ENCODE peak calls at places on chromosomes 3 and 15, in five cellular contexts. Q is IMR-90, G is lower leg skin, L is KG1, P is HS-5. Z is an unnamed sample.

GRCh38 chr3:108124337-108125150 is 33.7 kb upstream of the CD47 start:
- DNase-seq in Q (no peak), G (no peak), L (peak; percentile 77), P (no peak), Z (no peak)

GRCh38 chr3:114928989-114929620 is 218.0 kb downstream of the ZBTB20 start:
- DNase-seq in Q (peak; percentile 16), G (no peak), L (no peak), P (no peak), Z (no peak)

GRCh38 chr3:64909757-64910475 is 222.1 kb upstream of the ADAMTS9 start:
- DNase-seq in Q (no peak), G (no peak), L (no peak), P (no peak), Z (no peak)

GRCh38 chr3:171058873-171059603 is 32.5 kb upstream of the SLC2A2 start:
- DNase-seq in Q (no peak), G (no peak), L (no peak), P (no peak), Z (no peak)

GRCh38 chr15:80308002-80308401 is 56.0 kb upstream of the CTXND1 start:
- DNase-seq in Q (no peak), G (no peak), L (no peak), P (no peak), Z (no peak)

GRCh38 chr15:58475573-58476524 is 44.1 kb downstream of the LIPC start:
- DNase-seq in Q (peak; percentile 36), G (peak; percentile 46), L (peak; percentile 53), P (no peak), Z (no peak)

GRCh38 chr3:187628169-187628568 is 42.0 kb downstream of the SST start:
- DNase-seq in Q (no peak), G (no peak), L (no peak), P (no peak), Z (no peak)

GRCh38 chr3:160400048-160400630 is 689 bp downstream of the SMC4 start:
- DNase-seq in Q (peak; percentile 49), G (peak; percentile 41), L (no peak), P (no peak), Z (no peak)

GRCh38 chr3:42712716-42713372 is 10.2 kb upstream of the HHATL start:
- DNase-seq in Q (no peak), G (no peak), L (no peak), P (no peak), Z (no peak)

GRCh38 chr3:9914559-9915251 is 2.2 kb upstream of the IL17RC start:
- DNase-seq in Q (no peak), G (no peak), L (no peak), P (no peak), Z (no peak)

GRCh38 chr3:32454111-32454510 is 48.5 kb downstream of the CMTM6 start:
- DNase-seq in Q (no peak), G (no peak), L (no peak), P (no peak), Z (no peak)

GRCh38 chr3:195240939-195241338 is 30.0 kb downstream of the XXYLT1 start:
- DNase-seq in Q (no peak), G (no peak), L (no peak), P (no peak), Z (no peak)

GRCh38 chr15:31079519-31079918 is 22.0 kb downstream of the TRPM1 start:
- DNase-seq in Q (peak; percentile 87), G (no peak), L (no peak), P (peak; percentile 67), Z (no peak)

GRCh38 chr15:50235794-50236193 is 29.7 kb downstream of the HDC start:
- DNase-seq in Q (peak; percentile 22), G (no peak), L (no peak), P (no peak), Z (no peak)

GRCh38 chr3:54966979-54967378 is 39.1 kb upstream of the LRTM1 start:
- DNase-seq in Q (no peak), G (no peak), L (no peak), P (no peak), Z (no peak)

GRCh38 chr3:8629151-8630021 is 15.2 kb downstream of the SSUH2 start:
- DNase-seq in Q (peak; percentile 86), G (peak; percentile 80), L (no peak), P (peak; percentile 68), Z (peak; percentile 44)

GRCh38 chr3:44031387-44032380 is 210.0 kb upstream of the TOPAZ1 start:
- DNase-seq in Q (no peak), G (no peak), L (no peak), P (no peak), Z (no peak)

GRCh38 chr3:49476563-49476962 is 6.5 kb downstream of the DAG1 start:
- DNase-seq in Q (no peak), G (no peak), L (no peak), P (no peak), Z (no peak)

GRCh38 chr3:196272826-196273225 is 14.7 kb downstream of the PCYT1A start:
- DNase-seq in Q (no peak), G (no peak), L (no peak), P (no peak), Z (no peak)

GRCh38 chr3:53114011-53114400 is 16.2 kb downstream of the RFT1 start:
- DNase-seq in Q (peak; percentile 78), G (peak; percentile 82), L (peak; percentile 54), P (peak; percentile 52), Z (peak; percentile 70)

GRCh38 chr3:133700351-133700750 is 38.6 kb upstream of the TOPBP1 start:
- DNase-seq in Q (no peak), G (no peak), L (no peak), P (no peak), Z (no peak)

GRCh38 chr3:126393563-126393962 is 1.1 kb upstream of the CFAP100 start:
- DNase-seq in Q (no peak), G (no peak), L (no peak), P (no peak), Z (no peak)

GRCh38 chr15:39181901-39182300 is 399.0 kb upstream of the THBS1 start:
- DNase-seq in Q (peak; percentile 55), G (no peak), L (no peak), P (no peak), Z (no peak)

GRCh38 chr3:160444411-160444810 is 5.2 kb downstream of the TRIM59 start:
- DNase-seq in Q (no peak), G (no peak), L (no peak), P (no peak), Z (no peak)

GRCh38 chr15:79451361-79451999 is 19.3 kb downstream of the MINAR1 start:
- DNase-seq in Q (no peak), G (no peak), L (no peak), P (no peak), Z (no peak)

GRCh38 chr15:59436774-59437472 is 1.1 kb upstream of the FAM81A start:
- DNase-seq in Q (no peak), G (no peak), L (no peak), P (no peak), Z (no peak)

GRCh38 chr3:141646760-141647561 is 91.1 kb upstream of the RNF7 start:
- DNase-seq in Q (peak; percentile 62), G (peak; percentile 31), L (no peak), P (no peak), Z (peak; percentile 46)

GRCh38 chr15:43998607-43999006 is 171.8 kb downstream of the WDR76 start:
- DNase-seq in Q (peak; percentile 71), G (no peak), L (no peak), P (no peak), Z (no peak)

GRCh38 chr3:188646592-188646991 is 492.6 kb downstream of the LPP start:
- DNase-seq in Q (peak; percentile 26), G (no peak), L (peak; percentile 11), P (no peak), Z (no peak)

GRCh38 chr3:71991051-71991450 is 206.1 kb upstream of the PROK2 start:
- DNase-seq in Q (peak; percentile 10), G (no peak), L (no peak), P (no peak), Z (no peak)

GRCh38 chr3:31960793-31961431 is 20.1 kb downstream of the OSBPL10 start:
- DNase-seq in Q (peak; percentile 65), G (no peak), L (no peak), P (no peak), Z (no peak)

GRCh38 chr3:169034401-169034800 is 629.1 kb downstream of the MECOM start:
- DNase-seq in Q (peak; percentile 67), G (no peak), L (no peak), P (no peak), Z (no peak)

GRCh38 chr3:185066251-185066650 is 86.6 kb downstream of the C3orf70 start:
- DNase-seq in Q (no peak), G (no peak), L (no peak), P (no peak), Z (no peak)

Z was measured in HFF-Myc.